ENCODE peak calls at places on chromosomes 7 and 10, in six cellular contexts. O, K, L, B, V and I are unnamed samples.

GRCh38 chr10:77512219-77512578 is 125.4 kb downstream of the KCNMA1 start:
- DNase-seq in B (no peak), L (no peak), V (no peak), O (no peak), K (no peak), I (no peak)

GRCh38 chr10:95250856-95251255 is 39.9 kb downstream of the PDLIM1 start:
- DNase-seq in K (no peak), O (no peak), L (no peak), B (no peak), V (no peak), I (no peak)

GRCh38 chr10:24430591-24430990 is 221.7 kb downstream of the KIAA1217 start:
- DNase-seq in V (no peak), K (no peak), B (no peak), L (no peak), O (no peak), I (no peak)

GRCh38 chr10:88974446-88975376 is 15.9 kb upstream of the FAS start:
- DNase-seq in K (no peak), B (no peak), V (no peak), L (no peak), O (no peak), I (no peak)

GRCh38 chr7:45718464-45719330 is 144.5 kb downstream of the ADCY1 start:
- DNase-seq in K (no peak), L (no peak), V (no peak), O (no peak), B (no peak), I (no peak)

GRCh38 chr7:114073711-114074110 is 154.9 kb upstream of the PPP1R3A start:
- DNase-seq in V (no peak), L (no peak), O (no peak), K (no peak), B (no peak), I (no peak)

GRCh38 chr7:137328389-137329120 is 15.0 kb downstream of the PTN start:
- DNase-seq in K (peak; percentile 15), V (no peak), B (no peak), L (no peak), O (no peak), I (no peak)

GRCh38 chr10:1347525-1347924 is 291.3 kb downstream of the WDR37 start:
- DNase-seq in O (no peak), V (no peak), K (no peak), B (no peak), L (no peak), I (no peak)

GRCh38 chr7:92768501-92769360 is 67.6 kb downstream of the CDK6 start:
- DNase-seq in L (no peak), K (no peak), B (no peak), O (no peak), V (no peak), I (no peak)

GRCh38 chr7:98526059-98526458 is 91.0 kb upstream of the NPTX2 start:
- DNase-seq in L (no peak), V (no peak), O (no peak), K (no peak), B (peak; percentile 58), I (no peak)

GRCh38 chr7:924541-925231 is 29.8 kb downstream of the ADAP1 start:
- DNase-seq in K (peak; percentile 9), B (peak; percentile 99), L (no peak), V (no peak), O (no peak), I (no peak)

GRCh38 chr7:103991406-103991805 is 1.9 kb upstream of the RELN start:
- DNase-seq in B (no peak), V (no peak), L (no peak), K (no peak), O (no peak), I (no peak)
- H3K27me3 ChIP-seq in B (peaks cover 34% of the 10 kb centered on the region), V (peaks cover 48% of the 10 kb centered on the region), L (peaks cover 21% of the 10 kb centered on the region), K (peaks cover 74% of the 10 kb centered on the region), O (peaks cover 49% of the 10 kb centered on the region), I (peaks cover 51% of the 10 kb centered on the region)

DNA sequence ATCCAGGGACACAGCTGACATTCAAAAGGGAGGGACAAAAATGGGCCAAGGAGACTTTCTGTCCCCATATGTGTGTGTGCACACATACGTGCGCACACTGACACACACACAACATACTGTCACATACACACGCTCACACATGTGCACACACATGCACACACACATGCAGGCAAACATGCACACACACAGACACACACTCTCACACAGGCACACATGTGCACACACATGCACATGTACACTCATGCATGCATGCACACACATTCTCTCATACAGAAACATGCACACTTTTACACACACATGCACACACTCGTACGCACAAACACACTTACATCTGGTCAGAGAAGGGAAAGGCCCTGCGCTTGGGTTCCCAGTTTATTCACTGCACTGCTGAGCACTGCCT is 155.1 kb upstream of the MKI67 start:
- DNase-seq in V (no peak), K (no peak), O (no peak), L (no peak), B (no peak), I (no peak)
- H3K27me3 ChIP-seq in V (peaks cover 40% of the 10 kb centered on the region), K (peaks cover 70% of the 10 kb centered on the region), O (peaks cover 11% of the 10 kb centered on the region), L (peaks cover 46% of the 10 kb centered on the region), B (no peaks in the 10 kb centered on the region), I (peaks cover 27% of the 10 kb centered on the region)

GRCh38 chr10:48777056-48777455 is 92.4 kb downstream of the WDFY4 start:
- DNase-seq in L (no peak), B (no peak), K (no peak), V (no peak), O (no peak), I (no peak)

GRCh38 chr10:48776005-48776522 is 91.4 kb downstream of the WDFY4 start:
- DNase-seq in O (no peak), B (no peak), L (no peak), K (no peak), V (no peak), I (no peak)

GRCh38 chr10:48775206-48775517 is 90.5 kb downstream of the WDFY4 start:
- DNase-seq in B (no peak), O (no peak), K (no peak), V (no peak), L (no peak), I (no peak)

GRCh38 chr10:48778193-48778857 is 93.7 kb downstream of the WDFY4 start:
- DNase-seq in V (no peak), O (no peak), L (no peak), K (no peak), B (no peak), I (no peak)

DNA sequence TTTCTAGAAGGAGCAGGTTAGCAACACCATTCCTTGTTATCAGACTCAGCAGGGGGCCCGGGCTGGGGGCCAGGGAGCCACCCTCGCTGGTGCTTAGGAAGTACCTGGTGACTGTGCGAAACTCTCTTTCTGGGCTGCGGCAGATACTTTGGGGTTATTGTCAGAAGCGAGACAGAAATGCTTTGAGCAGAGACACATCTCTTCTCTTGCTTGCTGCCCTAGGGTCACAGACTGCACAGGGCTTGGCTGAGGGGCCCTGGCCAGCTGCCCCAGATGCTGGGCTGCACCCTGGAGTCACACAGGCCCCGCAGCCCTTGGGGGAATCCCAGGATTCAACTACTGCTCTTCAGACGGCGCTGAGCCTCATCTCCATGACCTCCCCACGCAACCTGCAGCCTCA is 91.9 kb downstream of the WDFY4 start:
- DNase-seq in L (no peak), O (no peak), B (no peak), K (no peak), V (no peak), I (no peak)
- H3K27me3 ChIP-seq in L (peaks cover 25% of the 10 kb centered on the region), O (no peaks in the 10 kb centered on the region), B (no peaks in the 10 kb centered on the region), K (no peaks in the 10 kb centered on the region), V (no peaks in the 10 kb centered on the region), I (no peaks in the 10 kb centered on the region)

GRCh38 chr10:91215384-91215783 is 5.1 kb upstream of the PCGF5 start:
- DNase-seq in O (no peak), K (no peak), B (no peak), V (no peak), L (no peak), I (no peak)
- H3K27me3 ChIP-seq in O (no peaks in the 10 kb centered on the region), K (no peaks in the 10 kb centered on the region), B (no peaks in the 10 kb centered on the region), V (no peaks in the 10 kb centered on the region), L (no peaks in the 10 kb centered on the region), I (peaks cover 21% of the 10 kb centered on the region)

GRCh38 chr10:131692176-131692575 is 208.6 kb upstream of the PPP2R2D start:
- DNase-seq in L (no peak), K (no peak), B (no peak), O (no peak), V (no peak), I (no peak)
- H3K27me3 ChIP-seq in L (no peaks in the 10 kb centered on the region), K (peaks cover 7% of the 10 kb centered on the region), B (no peaks in the 10 kb centered on the region), O (no peaks in the 10 kb centered on the region), V (no peaks in the 10 kb centered on the region), I (no peaks in the 10 kb centered on the region)